ENCODE peak calls at places on chromosomes 5 and 9, in four cellular contexts. B is GM12878, R is HepG2, Q is H1. W is an unnamed sample.

GRCh38 chr9:99352786-99353185 is 130.7 kb downstream of the SEC61B start:
- DNase-seq in B (no peak), R (no peak), Q (no peak), W (no peak)

GRCh38 chr9:34559616-34560546 is 29.6 kb downstream of the CNTFR start:
- DNase-seq in B (no peak), Q (no peak), R (peak; percentile 21), W (no peak)

GRCh38 chr9:136910901-136911245 is 24.6 kb downstream of the TRAF2 start:
- DNase-seq in Q (no peak), R (no peak), B (no peak), W (no peak)

GRCh38 chr5:1792842-1793266 is 6.8 kb downstream of the MRPL36 start:
- DNase-seq in B (peak; percentile 99), Q (no peak), R (no peak), W (no peak)

GRCh38 chr9:20835364-20836286 is 151.6 kb downstream of the FOCAD start:
- DNase-seq in Q (no peak), R (peak; percentile 85), B (no peak), W (no peak)

GRCh38 chr9:77604316-77604715 is 43.8 kb downstream of the GNA14 start:
- DNase-seq in B (no peak), Q (no peak), R (no peak), W (no peak)

GRCh38 chr5:159509002-159509660 is 178.8 kb upstream of the IL12B start:
- DNase-seq in Q (no peak), R (no peak), B (no peak), W (no peak)

GRCh38 chr5:91119265-91119664 is 263.9 kb downstream of the ARRDC3 start:
- DNase-seq in Q (no peak), B (no peak), R (no peak), W (no peak)

GRCh38 chr5:74576941-74577456 is 63.5 kb downstream of the ENC1 start:
- DNase-seq in R (no peak), B (peak; percentile 70), Q (no peak), W (no peak)

GRCh38 chr9:130897105-130897751 is 616 bp upstream of the QRFP start:
- DNase-seq in B (no peak), Q (no peak), R (no peak), W (no peak)

GRCh38 chr9:69393425-69393824 is 68.4 kb downstream of the ENTREP1 start:
- DNase-seq in B (no peak), R (no peak), Q (no peak), W (no peak)

GRCh38 chr5:176183321-176184074 is 54.7 kb upstream of the SIMC1 start:
- DNase-seq in R (no peak), Q (no peak), B (no peak), W (no peak)

GRCh38 chr5:132354828-132355765 is 14.4 kb upstream of the SLC22A5 start:
- DNase-seq in Q (no peak), B (no peak), R (no peak), W (no peak)

GRCh38 chr9:99478469-99479027 is 256.5 kb downstream of the SEC61B start:
- DNase-seq in Q (no peak), R (no peak), B (no peak), W (no peak)

GRCh38 chr5:154405078-154405792 is 40.6 kb upstream of the SAP30L start:
- DNase-seq in Q (peak; percentile 91), R (peak; percentile 59), B (no peak), W (peak; percentile 40)

DNA sequence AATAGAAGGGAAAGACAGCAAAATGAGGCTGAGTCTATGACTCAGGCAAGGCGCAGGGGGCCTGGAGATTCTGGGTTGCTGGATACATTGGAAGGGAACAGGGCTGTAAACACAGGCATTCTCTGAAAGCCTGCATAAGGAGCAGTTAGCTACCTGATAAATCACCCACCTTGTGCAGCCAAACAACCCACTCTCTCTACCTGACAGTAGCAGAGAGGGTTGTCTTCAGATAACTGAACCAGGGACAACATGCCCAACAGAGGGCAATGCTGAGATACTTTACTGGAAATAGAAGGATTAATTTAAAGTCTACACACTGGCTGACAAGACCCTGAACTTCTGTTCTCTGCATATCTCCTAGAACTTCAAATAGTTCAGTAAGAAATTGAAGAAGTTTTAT is 161.6 kb downstream of the KCTD16 start:
- DNase-seq in Q (no peak), B (no peak), R (no peak), W (peak; percentile 9)
- TF ChIP-seq SUZ12 in Q (no peak), B (no peak), R (no peak), W (no peak)

GRCh38 chr9:37201581-37201980 is 81.2 kb downstream of the ZCCHC7 start:
- DNase-seq in Q (no peak), R (no peak), B (no peak), W (peak; percentile 11)

GRCh38 chr9:37198034-37198718 is 77.8 kb downstream of the ZCCHC7 start:
- DNase-seq in Q (no peak), R (no peak), B (no peak), W (no peak)

GRCh38 chr9:37200572-37201005 is 80.2 kb downstream of the ZCCHC7 start:
- DNase-seq in Q (no peak), R (no peak), B (no peak), W (no peak)

GRCh38 chr9:37198831-37199230 is 78.5 kb downstream of the ZCCHC7 start:
- DNase-seq in Q (no peak), B (no peak), R (no peak), W (no peak)

GRCh38 chr9:37197158-37198033 is 77.0 kb downstream of the ZCCHC7 start:
- DNase-seq in B (peak; percentile 79), R (no peak), Q (no peak), W (peak; percentile 25)
- H3K9ac ChIP-seq in B (peak overlapping the region; percentile 18), R (no peak overlapping the region), Q (no peak overlapping the region), W (no peak overlapping the region)

GRCh38 chr5:170049713-170050112 is 56.0 kb upstream of the FOXI1 start:
- DNase-seq in Q (no peak), B (no peak), R (no peak), W (no peak)
- TF ChIP-seq SUZ12 in Q (no peak), B (no peak), R (no peak), W (no peak)

DNA sequence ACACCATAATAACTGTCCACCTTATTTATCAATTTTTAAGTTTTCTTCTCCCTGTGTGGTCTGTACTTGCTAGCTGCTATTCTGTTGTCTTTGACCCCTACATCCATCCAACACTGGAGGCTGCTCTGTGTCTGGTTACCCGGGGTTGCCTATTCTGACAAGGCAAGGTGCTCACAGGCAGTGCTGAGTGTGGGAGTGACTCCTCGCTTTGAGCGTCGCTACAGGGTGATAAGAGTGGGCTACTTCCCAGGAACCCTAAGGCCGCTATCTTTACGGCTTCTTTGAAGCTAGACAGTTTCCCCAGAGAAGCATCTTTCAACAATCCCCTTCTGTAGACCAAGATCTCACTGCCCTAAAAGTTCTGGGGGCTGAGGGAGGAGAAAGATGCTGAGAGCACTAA is 35.3 kb downstream of the NSUN2 start:
- DNase-seq in Q (no peak), R (no peak), B (no peak), W (no peak)
- H3K9ac ChIP-seq in Q (no peak overlapping the region), R (no peak overlapping the region), B (no peak overlapping the region), W (no peak overlapping the region)

W was measured in NT2/D1.